ENCODE peak calls at places on chromosomes 13 and 19, in ten cellular contexts. Z is cardiac muscle cell; W is right atrium auricular region; C is omental fat pad; T is posterior vena cava; U is naive thymus-derived CD4-positive, alpha-beta T cell; H is NCI-H187; E is endothelial cell; X is AG08395; V is ELR. F is an unnamed sample.
A peak's percentile ranks its signal among the peaks of the same experiment; 100 is the strongest.

GRCh38 chr19:44718441-44719261 is 19.7 kb downstream of the CEACAM16 start:
- DNase-seq in Z (peak; percentile 93), W (peak; percentile 88), C (peak; percentile 40), T (no peak), U (no peak), H (no peak), E (peak; percentile 65), X (peak; percentile 31), V (peak; percentile 44), F (peak; percentile 78)

GRCh38 chr19:49861127-49861526 is 6.2 kb downstream of the PNKP start:
- DNase-seq in Z (no peak), W (no peak), C (no peak), T (peak; percentile 84), U (no peak), H (peak; percentile 30), E (no peak), X (no peak), V (no peak), F (no peak)

GRCh38 chr19:9323557-9323918 is 441 bp upstream of the ZNF559 start:
- DNase-seq in Z (peak; percentile 48), W (peak; percentile 77), C (no peak), T (peak; percentile 87), U (no peak), H (no peak), E (no peak), X (peak; percentile 39), V (peak; percentile 81), F (peak; percentile 83)

GRCh38 chr19:35249146-35249847 is 495 bp downstream of the LSR start:
- DNase-seq in Z (no peak), W (peak; percentile 32), C (no peak), T (peak; percentile 55), U (no peak), H (no peak), E (no peak), X (no peak), V (no peak), F (peak; percentile 61)

GRCh38 chr13:46295531-46296464 is 84.1 kb downstream of the LRRC63 start:
- DNase-seq in Z (no peak), W (peak; percentile 68), C (no peak), T (peak; percentile 70), U (peak; percentile 89), H (no peak), E (no peak), X (peak; percentile 84), V (peak; percentile 70), F (no peak)

GRCh38 chr19:42402376-42403116 is 12.4 kb upstream of the CNFN start:
- DNase-seq in Z (no peak), W (no peak), C (no peak), T (no peak), U (no peak), H (no peak), E (no peak), X (no peak), V (no peak), F (no peak)

GRCh38 chr13:24627090-24627714 is 53.0 kb upstream of the ATP12A start:
- DNase-seq in Z (peak; percentile 79), W (no peak), C (no peak), T (no peak), U (no peak), H (no peak), E (peak; percentile 84), X (peak; percentile 45), V (peak; percentile 28), F (no peak)

GRCh38 chr19:22530042-22530441 is 104.1 kb upstream of the ZNF492 start:
- DNase-seq in Z (no peak), W (no peak), C (no peak), T (no peak), U (no peak), H (no peak), E (no peak), X (no peak), V (no peak), F (no peak)

GRCh38 chr19:57466489-57466888 is 9.5 kb upstream of the VN1R1 start:
- DNase-seq in Z (no peak), W (no peak), C (no peak), T (no peak), U (no peak), H (no peak), E (no peak), X (no peak), V (no peak), F (no peak)

GRCh38 chr13:43431279-43431678 is 355.5 kb downstream of the ENOX1 start:
- DNase-seq in Z (no peak), W (no peak), C (no peak), T (no peak), U (no peak), H (no peak), E (no peak), X (no peak), V (no peak), F (no peak)

GRCh38 chr19:45767410-45767880 is 1.6 kb downstream of the SIX5 start:
- DNase-seq in Z (peak; percentile 95), W (peak; percentile 77), C (peak; percentile 55), T (peak; percentile 93), U (no peak), H (peak; percentile 39), E (peak; percentile 56), X (peak; percentile 79), V (peak; percentile 80), F (peak; percentile 95)

GRCh38 chr19:57334191-57334590 is 13.9 kb downstream of the ZNF543 start:
- DNase-seq in Z (no peak), W (no peak), C (no peak), T (no peak), U (no peak), H (no peak), E (no peak), X (no peak), V (no peak), F (no peak)

GRCh38 chr19:50718255-50719118 is 1.1 kb downstream of the SHANK1 start:
- DNase-seq in Z (no peak), W (no peak), C (no peak), T (no peak), U (no peak), H (no peak), E (no peak), X (no peak), V (peak; percentile 34), F (no peak)

GRCh38 chr19:16051254-16052025 is 24.9 kb upstream of the TPM4 start:
- DNase-seq in Z (no peak), W (no peak), C (no peak), T (no peak), U (peak; percentile 44), H (no peak), E (no peak), X (no peak), V (peak; percentile 33), F (no peak)

GRCh38 chr13:113843864-113844556 is 19.9 kb downstream of the GAS6 start:
- DNase-seq in Z (no peak), W (no peak), C (no peak), T (peak; percentile 68), U (no peak), H (no peak), E (no peak), X (no peak), V (no peak), F (peak; percentile 60)